ENCODE peak calls at places on chromosomes 6 and 20, in six cellular contexts. C is ascending aorta, R is substantia nigra, F is spleen, J is transverse colon, Y is lung. A is an unnamed sample.

GRCh38 chr6:38269773-38270172 is 370.0 kb downstream of the BTBD9 start:
- DNase-seq in C (no peak), R (no peak), F (no peak), J (no peak), Y (no peak), A (no peak)

GRCh38 chr6:137927777-137928218 is 60.7 kb downstream of the TNFAIP3 start:
- DNase-seq in C (no peak), R (no peak), F (peak; percentile 82), J (peak; percentile 47), Y (no peak), A (peak; percentile 69)

GRCh38 chr6:135185483-135185882 is 4.4 kb downstream of the MYB start:
- DNase-seq in C (no peak), R (no peak), F (no peak), J (no peak), Y (no peak), A (no peak)

GRCh38 chr6:31453259-31453658 is 44.7 kb upstream of the MICB start:
- DNase-seq in C (no peak), R (no peak), F (no peak), J (no peak), Y (no peak), A (no peak)

GRCh38 chr6:39892490-39893129 is 41.7 kb downstream of the MOCS1 start:
- DNase-seq in C (no peak), R (peak; percentile 23), F (no peak), J (peak; percentile 66), Y (peak; percentile 67), A (peak; percentile 12)

GRCh38 chr6:32056254-32056653 is 18.0 kb downstream of the CYP21A2 start:
- DNase-seq in C (no peak), R (no peak), F (no peak), J (no peak), Y (no peak), A (no peak)

GRCh38 chr20:34171640-34172039 is 59.6 kb upstream of the EIF2S2 start:
- DNase-seq in C (no peak), R (no peak), F (no peak), J (no peak), Y (no peak), A (no peak)

GRCh38 chr6:143941852-143942627 is 66.0 kb downstream of the PLAGL1 start:
- DNase-seq in C (no peak), R (no peak), F (peak; percentile 87), J (peak; percentile 69), Y (peak; percentile 51), A (peak; percentile 23)

GRCh38 chr20:21387528-21387927 is 9.8 kb downstream of the NKX2-4 start:
- DNase-seq in C (no peak), R (no peak), F (no peak), J (no peak), Y (no peak), A (no peak)

GRCh38 chr6:168355716-168356522 is 36.3 kb upstream of the DACT2 start:
- DNase-seq in C (no peak), R (peak; percentile 21), F (no peak), J (peak; percentile 68), Y (peak; percentile 46), A (no peak)

DNA sequence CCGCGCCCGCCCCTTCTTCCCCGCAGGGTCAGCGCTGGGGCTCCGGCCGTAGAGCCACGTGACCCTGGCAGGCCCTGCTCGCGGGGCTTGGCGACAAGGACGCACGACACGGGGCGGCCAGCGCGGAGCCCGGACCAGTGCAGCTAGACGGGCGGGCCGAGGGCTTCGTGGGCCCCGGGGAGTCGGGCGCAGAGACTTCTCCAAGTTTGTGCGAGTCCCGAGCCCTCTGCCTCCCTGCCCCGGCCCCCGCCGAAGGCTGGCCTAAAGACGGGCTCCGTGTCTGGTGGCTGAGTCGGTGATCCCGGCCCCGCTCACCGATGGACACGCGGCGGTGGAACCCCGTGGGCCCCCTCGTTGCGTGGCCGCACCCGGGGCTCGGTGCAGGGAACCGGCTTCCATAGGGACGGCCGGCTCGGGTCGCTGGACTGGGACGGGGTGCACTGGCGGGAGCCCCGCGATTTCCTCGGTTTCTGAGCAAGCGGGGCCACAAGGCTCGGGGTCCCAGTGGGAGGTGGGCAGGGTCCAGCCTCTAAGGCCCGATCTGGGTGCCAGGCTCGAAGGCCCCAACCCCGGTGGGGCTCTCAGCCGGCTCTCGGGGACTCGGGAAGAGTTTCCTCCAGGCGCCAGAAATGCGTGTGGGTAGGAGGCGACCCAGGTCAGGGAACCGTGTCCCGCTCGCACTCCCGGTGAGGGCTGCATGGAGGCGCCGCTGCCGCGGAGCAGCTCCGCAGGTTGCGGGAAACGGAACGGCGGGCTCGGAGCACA is 461 bp upstream of the GATA5 start:
- DNase-seq in C (no peak), R (no peak), F (no peak), J (no peak), Y (no peak), A (no peak)
- H3K27ac ChIP-seq in C (no peak overlapping the region), R (no peak overlapping the region), F (no peak overlapping the region), J (no peak overlapping the region), Y (no peak overlapping the region), A (no peak overlapping the region)

DNA sequence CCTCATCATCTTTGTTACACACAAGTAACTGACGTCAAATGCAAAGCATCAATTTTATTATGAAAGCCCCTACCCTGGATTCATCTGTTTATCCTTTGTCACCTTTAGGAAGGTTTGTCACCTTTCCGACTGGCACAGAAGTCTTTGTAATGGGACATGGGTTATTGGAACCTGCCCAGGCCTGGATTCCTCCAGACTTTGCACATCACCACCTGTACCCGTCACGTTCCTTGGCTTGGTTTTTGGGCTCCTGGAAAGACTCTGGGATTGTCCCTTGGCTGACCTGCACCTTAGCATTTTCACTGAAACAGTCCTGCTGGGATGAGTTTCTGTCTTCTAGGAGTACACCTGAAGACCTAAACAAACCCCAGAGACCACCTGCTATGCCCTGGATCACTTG is 15.4 kb upstream of the ARHGAP18 start:
- DNase-seq in C (no peak), R (no peak), F (no peak), J (no peak), Y (no peak), A (no peak)
- H3K27ac ChIP-seq in C (no peak overlapping the region), R (no peak overlapping the region), F (no peak overlapping the region), J (no peak overlapping the region), Y (no peak overlapping the region), A (no peak overlapping the region)

GRCh38 chr20:53839423-53840176 is 230.8 kb downstream of the BCAS1 start:
- DNase-seq in C (peak; percentile 27), R (no peak), F (peak; percentile 92), J (peak; percentile 81), Y (peak; percentile 30), A (peak; percentile 58)

GRCh38 chr20:53842301-53843099 is 227.9 kb downstream of the BCAS1 start:
- DNase-seq in C (no peak), R (no peak), F (no peak), J (no peak), Y (no peak), A (no peak)

GRCh38 chr20:53838311-53838873 is 232.0 kb downstream of the BCAS1 start:
- DNase-seq in C (no peak), R (no peak), F (no peak), J (peak; percentile 90), Y (no peak), A (no peak)

GRCh38 chr20:53841741-53842140 is 228.7 kb downstream of the BCAS1 start:
- DNase-seq in C (no peak), R (no peak), F (no peak), J (no peak), Y (no peak), A (no peak)

DNA sequence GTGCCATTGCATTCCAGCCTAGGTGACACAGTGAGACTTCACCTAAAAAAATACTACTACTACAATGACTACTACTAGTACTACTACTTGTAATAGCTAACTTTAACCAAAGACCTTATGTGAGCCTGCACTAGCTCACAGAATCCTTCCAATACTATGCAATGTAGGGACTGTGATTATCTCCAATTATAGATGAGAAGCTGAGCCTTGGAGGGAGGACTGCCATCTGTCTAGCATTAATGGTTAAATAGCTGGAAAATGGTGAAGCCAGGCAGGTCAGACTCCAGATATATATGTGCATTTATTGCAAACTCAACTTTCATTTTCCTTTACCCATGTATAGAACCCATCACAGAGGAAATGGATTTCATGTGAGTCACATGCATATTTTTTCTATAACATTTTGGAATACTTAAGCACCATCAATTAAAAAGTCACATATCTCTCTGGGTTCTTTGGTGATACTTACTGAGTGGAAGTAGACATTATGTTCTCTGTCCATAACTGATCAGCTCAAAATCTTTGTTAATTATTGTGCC is 229.9 kb downstream of the BCAS1 start:
- DNase-seq in C (no peak), R (no peak), F (no peak), J (no peak), Y (no peak), A (no peak)
- H3K27ac ChIP-seq in C (no peak overlapping the region), R (no peak overlapping the region), F (peak overlapping the region; percentile 80), J (peak overlapping the region; percentile 83), Y (no peak overlapping the region), A (peak overlapping the region; percentile 15)

GRCh38 chr20:53575481-53576194 is 18.0 kb downstream of the ZNF217 start:
- DNase-seq in C (no peak), R (no peak), F (no peak), J (no peak), Y (no peak), A (no peak)
- H3K27ac ChIP-seq in C (no peak overlapping the region), R (no peak overlapping the region), F (no peak overlapping the region), J (no peak overlapping the region), Y (no peak overlapping the region), A (no peak overlapping the region)